ENCODE peak calls at places on chromosomes 16 and 17, in four cellular contexts. H is hepatic stellate cell, V is adrenal gland, G is posterior vena cava. R is an unnamed sample.

GRCh38 chr16:69123894-69124293 is 8.5 kb downstream of the CHTF8 start:
- DNase-seq in H (peak; percentile 56), V (peak; percentile 72), G (no peak), R (peak; percentile 70)

GRCh38 chr17:50139950-50140885 is 10.3 kb upstream of the SAMD14 start:
- DNase-seq in H (peak; percentile 92), V (peak; percentile 84), G (peak; percentile 95), R (peak; percentile 85)

GRCh38 chr16:49347476-49347875 is 26.1 kb upstream of the C16orf78 start:
- DNase-seq in H (no peak), V (no peak), G (no peak), R (no peak)

GRCh38 chr17:58658804-58659713 is 32.8 kb downstream of the TEX14 start:
- DNase-seq in H (peak; percentile 75), V (peak; percentile 82), G (peak; percentile 87), R (peak; percentile 91)

GRCh38 chr16:78461496-78461938 is 362.1 kb downstream of the WWOX start:
- DNase-seq in H (no peak), V (no peak), G (no peak), R (no peak)

GRCh38 chr16:56814537-56815432 is 50.2 kb upstream of the SLC12A3 start:
- DNase-seq in H (no peak), V (no peak), G (no peak), R (no peak)

GRCh38 chr16:27237229-27238015 is 31.1 kb downstream of the NSMCE1 start:
- DNase-seq in H (no peak), V (peak; percentile 46), G (peak; percentile 82), R (no peak)

GRCh38 chr16:49526966-49527365 is 153.4 kb downstream of the C16orf78 start:
- DNase-seq in H (no peak), V (no peak), G (no peak), R (no peak)

GRCh38 chr17:51439395-51440229 is 179.3 kb downstream of the UTP18 start:
- DNase-seq in H (no peak), V (no peak), G (no peak), R (peak; percentile 67)

GRCh38 chr17:49210158-49211029 is at the start of the genes ABI3 and GNGT2:
- DNase-seq in H (peak; percentile 77), V (peak; percentile 51), G (no peak), R (peak; percentile 75)

GRCh38 chr16:86984975-86985655 is 332.1 kb downstream of the C16orf95 start:
- DNase-seq in H (peak; percentile 79), V (no peak), G (peak; percentile 79), R (no peak)

GRCh38 chr16:2149630-2150417 is 1.4 kb downstream of the RAB26 start:
- DNase-seq in H (no peak), V (no peak), G (no peak), R (no peak)

GRCh38 chr16:49932449-49932848 is 76.5 kb upstream of the ZNF423 start:
- DNase-seq in H (no peak), V (no peak), G (peak; percentile 16), R (no peak)

GRCh38 chr17:57158296-57158695 is 73.2 kb downstream of the AKAP1 start:
- DNase-seq in H (no peak), V (no peak), G (no peak), R (no peak)

GRCh38 chr16:58339452-58339938 is 44.7 kb upstream of the PRSS54 start:
- DNase-seq in H (peak; percentile 28), V (peak; percentile 46), G (no peak), R (no peak)

GRCh38 chr17:29847527-29847931 is 82.5 kb downstream of the SSH2 start:
- DNase-seq in H (no peak), V (no peak), G (no peak), R (peak; percentile 27)

GRCh38 chr16:30414159-30414558 is 6.8 kb downstream of the ZNF771 start:
- DNase-seq in H (no peak), V (peak; percentile 84), G (no peak), R (no peak)

GRCh38 chr16:74601131-74601871 is 5.6 kb downstream of the GLG1 start:
- DNase-seq in H (no peak), V (no peak), G (no peak), R (no peak)

GRCh38 chr17:2402517-2402916 is 1.7 kb upstream of the MNT start:
- DNase-seq in H (no peak), V (no peak), G (no peak), R (no peak)

R was measured in Ammon's horn.